ENCODE peak calls at places on chromosome 6, in eight cellular contexts. K is CD8-positive, alpha-beta T cell; U is retinal pigment epithelial cell; L is AG04450; V is GM13976; J is GM23338; A is Peyer's patch; B is lower lobe of right lung. S is an unnamed sample.

GRCh38 chr6:136677344-136677743 is 114.9 kb downstream of the MAP3K5 start:
- DNase-seq in K (no peak), U (no peak), L (no peak), V (no peak), J (no peak), A (no peak), B (no peak), S (no peak)

GRCh38 chr6:12182676-12183075 is 107.5 kb upstream of the EDN1 start:
- DNase-seq in K (no peak), U (no peak), L (no peak), V (no peak), J (no peak), A (no peak), B (no peak), S (no peak)

GRCh38 chr6:63553208-63553607 is 19.1 kb upstream of the LOC128125822 start:
- DNase-seq in K (no peak), U (no peak), L (no peak), V (peak), J (no peak), A (no peak), B (no peak), S (peak)

GRCh38 chr6:33963351-33963750 is 159.5 kb upstream of the MLN start:
- DNase-seq in K (no peak), U (no peak), L (no peak), V (no peak), J (no peak), A (no peak), B (no peak), S (no peak)

GRCh38 chr6:129874837-129875236 is 13.7 kb upstream of the TMEM244 start:
- DNase-seq in K (no peak), U (no peak), L (no peak), V (no peak), J (no peak), A (no peak), B (no peak), S (no peak)

GRCh38 chr6:15077964-15078363 is 167.9 kb upstream of the JARID2 start:
- DNase-seq in K (no peak), U (no peak), L (no peak), V (no peak), J (peak), A (no peak), B (no peak), S (no peak)

GRCh38 chr6:140828833-140829232 is 1303.9 kb upstream of the GJE1 start:
- DNase-seq in K (no peak), U (no peak), L (no peak), V (no peak), J (no peak), A (no peak), B (no peak), S (no peak)

GRCh38 chr6:75023634-75024033 is 182.2 kb downstream of the COL12A1 start:
- DNase-seq in K (no peak), U (no peak), L (no peak), V (no peak), J (no peak), A (no peak), B (no peak), S (no peak)

GRCh38 chr6:38370653-38371311 is 268.9 kb downstream of the BTBD9 start:
- DNase-seq in K (no peak), U (no peak), L (no peak), V (no peak), J (no peak), A (no peak), B (no peak), S (no peak)

GRCh38 chr6:6892706-6893601 is 214.8 kb upstream of the RREB1 start:
- DNase-seq in K (no peak), U (no peak), L (no peak), V (no peak), J (no peak), A (no peak), B (no peak), S (no peak)

GRCh38 chr6:17551383-17551958 is 48.6 kb upstream of the FAM8A1 start:
- DNase-seq in K (no peak), U (no peak), L (no peak), V (no peak), J (no peak), A (no peak), B (no peak), S (no peak)
- TF ChIP-seq CTCF in K (no peak), U (no peak), L (no peak), V (no peak), J (no peak), A (no peak), B (no peak), S (no peak)

GRCh38 chr6:65402564-65402963 is 304.5 kb downstream of the EYS start:
- DNase-seq in K (no peak), U (no peak), L (no peak), V (no peak), J (no peak), A (no peak), B (no peak), S (no peak)

GRCh38 chr6:65398851-65399250 is 308.2 kb downstream of the EYS start:
- DNase-seq in K (no peak), U (peak), L (no peak), V (no peak), J (no peak), A (no peak), B (no peak), S (no peak)

DNA sequence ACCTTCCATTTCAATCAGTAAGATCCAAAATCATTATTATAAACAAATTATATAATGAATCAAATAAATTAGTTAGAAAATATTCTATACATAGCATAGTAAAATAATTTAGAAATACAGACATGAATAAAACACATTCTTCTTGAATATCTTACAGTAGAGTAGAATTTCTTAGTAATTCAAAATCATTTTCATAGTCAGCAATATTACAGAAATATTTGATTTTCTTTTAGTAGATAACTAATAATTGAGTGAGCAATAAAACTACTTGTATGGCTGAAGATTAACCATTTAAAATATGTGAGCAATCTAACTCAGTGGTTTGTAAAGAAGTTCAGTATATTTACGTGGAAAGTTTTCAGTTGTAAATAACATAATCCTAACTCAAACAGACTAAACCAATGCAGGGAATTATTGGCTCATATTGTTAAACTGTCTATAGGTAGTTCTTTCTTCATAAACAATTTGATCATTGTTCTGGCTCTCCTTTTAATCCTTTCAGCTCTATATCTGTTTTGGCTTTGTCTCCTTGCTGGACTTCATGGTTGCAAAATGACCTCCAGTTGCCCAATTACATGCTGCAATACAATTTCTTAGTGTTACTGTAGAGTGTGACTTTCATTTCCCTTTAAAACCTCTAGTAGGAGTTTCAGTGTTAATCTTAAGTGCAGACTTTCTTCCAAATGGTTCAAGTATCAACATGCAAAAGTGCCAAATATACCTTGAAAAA is 307.5 kb downstream of the EYS start:
- DNase-seq in K (no peak), U (no peak), L (no peak), V (no peak), J (no peak), A (no peak), B (no peak), S (no peak)
- TF ChIP-seq CTCF in K (no peak), U (no peak), L (no peak), V (no peak), J (no peak), A (no peak), B (no peak), S (no peak)

DNA sequence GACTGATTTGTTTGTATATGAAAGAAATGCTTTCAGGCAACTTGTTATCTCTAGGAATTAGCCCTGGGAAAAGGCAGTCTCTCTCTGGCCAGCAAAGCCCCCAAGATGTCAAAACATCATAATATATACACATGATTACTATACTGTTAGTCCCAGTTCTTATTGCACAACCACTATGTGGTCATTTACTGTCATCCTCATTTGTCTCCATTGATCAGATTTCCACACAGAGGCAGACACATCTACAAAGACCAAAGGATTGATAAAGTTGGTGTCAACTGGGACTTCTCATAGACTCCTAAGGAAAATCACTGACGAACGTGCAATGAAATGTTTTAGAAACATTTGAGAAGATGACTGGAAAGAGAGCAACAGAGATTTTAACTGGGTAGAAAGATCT is 71.9 kb upstream of the POPDC3 start:
- DNase-seq in K (no peak), U (no peak), L (no peak), V (no peak), J (no peak), A (no peak), B (no peak), S (no peak)
- TF ChIP-seq CTCF in K (no peak), U (no peak), L (no peak), V (no peak), J (no peak), A (no peak), B (no peak), S (no peak)

GRCh38 chr6:43495409-43495941 is 14.7 kb downstream of the LRRC73 start:
- DNase-seq in K (no peak), U (no peak), L (no peak), V (no peak), J (no peak), A (no peak), B (no peak), S (no peak)
- TF ChIP-seq CTCF in K (no peak), U (peak), L (peak), V (no peak), J (peak), A (no peak), B (peak), S (no peak)